ENCODE peak calls at places on chromosomes 1 and 21, in six cellular contexts. B, C, X, O, H and Y are unnamed samples.
A peak's percentile ranks its signal among the peaks of the same experiment; 100 is the strongest.

GRCh38 chr1:224542783-224543440 is 73.2 kb upstream of the CNIH3 start:
- DNase-seq in B (peak; percentile 61), C (no peak), X (peak; percentile 85), O (peak; percentile 84), H (no peak), Y (no peak)

GRCh38 chr1:234998174-234998741 is 130.4 kb downstream of the TOMM20 start:
- DNase-seq in B (peak; percentile 86), C (no peak), X (no peak), O (peak; percentile 80), H (no peak), Y (no peak)

GRCh38 chr21:16264314-16264713 is 534.5 kb downstream of the USP25 start:
- DNase-seq in B (no peak), C (no peak), X (no peak), O (no peak), H (no peak), Y (no peak)

GRCh38 chr1:1171551-1172340 is 1.9 kb upstream of the TTLL10 start:
- DNase-seq in B (no peak), C (no peak), X (no peak), O (no peak), H (no peak), Y (no peak)

GRCh38 chr1:18913065-18913502 is 10.7 kb upstream of the ALDH4A1 start:
- DNase-seq in B (peak; percentile 82), C (peak; percentile 79), X (no peak), O (peak; percentile 50), H (peak; percentile 63), Y (peak; percentile 89)

GRCh38 chr1:11725616-11726015 is 10.3 kb upstream of the AGTRAP start:
- DNase-seq in B (no peak), C (no peak), X (no peak), O (no peak), H (no peak), Y (no peak)

GRCh38 chr1:165036403-165036802 is 320.1 kb downstream of the LMX1A start:
- DNase-seq in B (no peak), C (no peak), X (no peak), O (no peak), H (no peak), Y (no peak)

GRCh38 chr1:175208773-175209492 is 16.4 kb upstream of the KIAA0040 start:
- DNase-seq in B (no peak), C (no peak), X (no peak), O (no peak), H (peak; percentile 97), Y (no peak)

GRCh38 chr1:54971317-54971791 is 9.1 kb upstream of the TMEM61 start:
- DNase-seq in B (peak; percentile 56), C (no peak), X (no peak), O (peak; percentile 54), H (no peak), Y (no peak)

GRCh38 chr1:168288311-168289052 is 7.8 kb downstream of the TBX19 start:
- DNase-seq in B (no peak), C (no peak), X (no peak), O (no peak), H (no peak), Y (no peak)

GRCh38 chr1:2049517-2050481 is at the start of gene PRKCZ:
- DNase-seq in B (peak; percentile 97), C (peak; percentile 71), X (no peak), O (peak; percentile 73), H (no peak), Y (peak; percentile 96)

GRCh38 chr1:220775238-220775853 is 11.4 kb upstream of the MTARC1 start:
- DNase-seq in B (peak; percentile 41), C (no peak), X (no peak), O (no peak), H (peak; percentile 40), Y (peak; percentile 76)

GRCh38 chr1:229685149-229685548 is 59.1 kb downstream of the URB2 start:
- DNase-seq in B (no peak), C (no peak), X (no peak), O (no peak), H (no peak), Y (no peak)

GRCh38 chr1:53562983-53563379 is 103.8 kb downstream of the DMRTB1 start:
- DNase-seq in B (no peak), C (no peak), X (no peak), O (no peak), H (no peak), Y (no peak)

GRCh38 chr1:89310505-89310904 is 37.8 kb upstream of the GBP5 start:
- DNase-seq in B (no peak), C (no peak), X (peak; percentile 4), O (no peak), H (peak; percentile 66), Y (no peak)

GRCh38 chr1:192167941-192168685 is 9.9 kb downstream of the RGS18 start:
- DNase-seq in B (no peak), C (no peak), X (no peak), O (no peak), H (no peak), Y (no peak)

GRCh38 chr1:77796695-77797405 is 17.4 kb downstream of the MIGA1 start:
- DNase-seq in B (no peak), C (no peak), X (no peak), O (no peak), H (no peak), Y (no peak)

GRCh38 chr1:78619446-78619802 is 824 bp upstream of the IFI44L start:
- DNase-seq in B (no peak), C (no peak), X (no peak), O (no peak), H (no peak), Y (no peak)

GRCh38 chr1:67988066-67988465 is 62.4 kb downstream of the DIRAS3 start:
- DNase-seq in B (no peak), C (peak; percentile 21), X (no peak), O (no peak), H (no peak), Y (no peak)

GRCh38 chr1:184141481-184141880 is 90.0 kb downstream of the TSEN15 start:
- DNase-seq in B (no peak), C (no peak), X (no peak), O (no peak), H (no peak), Y (no peak)

GRCh38 chr1:85571830-85572229 is 8.7 kb upstream of the CCN1 start:
- DNase-seq in B (no peak), C (no peak), X (no peak), O (no peak), H (no peak), Y (no peak)

GRCh38 chr1:27299385-27300252 is 22.3 kb upstream of the TMEM222 start:
- DNase-seq in B (peak; percentile 94), C (peak; percentile 70), X (peak; percentile 96), O (no peak), H (no peak), Y (peak; percentile 44)

GRCh38 chr1:24385160-24385939 is 28.2 kb downstream of the STPG1 start:
- DNase-seq in B (no peak), C (no peak), X (no peak), O (no peak), H (peak; percentile 55), Y (peak; percentile 55)

GRCh38 chr1:227945891-227946623 is 1.7 kb downstream of the WNT9A start:
- DNase-seq in B (peak; percentile 85), C (peak; percentile 72), X (no peak), O (peak; percentile 77), H (peak; percentile 66), Y (no peak)

GRCh38 chr1:168136709-168137514 is at the start of gene GPR161:
- DNase-seq in B (peak; percentile 73), C (peak; percentile 76), X (no peak), O (no peak), H (peak; percentile 32), Y (peak; percentile 70)

GRCh38 chr1:237042467-237042891 is 495 bp downstream of the RYR2 start:
- DNase-seq in B (peak; percentile 16), C (peak; percentile 37), X (no peak), O (no peak), H (no peak), Y (no peak)
- H3K4me3 ChIP-seq in B (peak overlapping the region; percentile 45), C (peak overlapping the region; percentile 48), X (no peak overlapping the region), O (no peak overlapping the region), H (no peak overlapping the region), Y (peak overlapping the region; percentile 27)

GRCh38 chr1:39431927-39432326 is 59.5 kb upstream of the BMP8A start:
- DNase-seq in B (no peak), C (no peak), X (no peak), O (no peak), H (no peak), Y (no peak)

GRCh38 chr1:39434797-39435395 is 56.5 kb upstream of the BMP8A start:
- DNase-seq in B (peak; percentile 25), C (no peak), X (no peak), O (no peak), H (no peak), Y (no peak)

GRCh38 chr1:39438002-39438401 is 53.4 kb upstream of the BMP8A start:
- DNase-seq in B (no peak), C (no peak), X (no peak), O (no peak), H (no peak), Y (no peak)

GRCh38 chr1:39436842-39437241 is 54.6 kb upstream of the BMP8A start:
- DNase-seq in B (no peak), C (no peak), X (no peak), O (no peak), H (no peak), Y (no peak)

GRCh38 chr1:39435597-39435996 is 55.8 kb upstream of the BMP8A start:
- DNase-seq in B (no peak), C (no peak), X (no peak), O (no peak), H (no peak), Y (no peak)
- H3K36me3 ChIP-seq in B (no peaks in the 10 kb centered on the region), C (no peaks in the 10 kb centered on the region), X (peaks cover 25% of the 10 kb centered on the region), O (peaks cover 41% of the 10 kb centered on the region), H (peaks cover 7% of the 10 kb centered on the region), Y (peaks cover 34% of the 10 kb centered on the region)

GRCh38 chr1:155208406-155208655 is 164 bp upstream of the MTX1 start:
- DNase-seq in B (no peak), C (no peak), X (no peak), O (no peak), H (no peak), Y (no peak)
- H3K4me3 ChIP-seq in B (peak overlapping the region; percentile 90), C (peak overlapping the region; percentile 59), X (peak overlapping the region; percentile 57), O (peak overlapping the region; percentile 100), H (peak overlapping the region; percentile 95), Y (peak overlapping the region; percentile 88)

GRCh38 chr1:180966744-180967536 is 54.2 kb downstream of the KIAA1614 start:
- DNase-seq in B (no peak), C (no peak), X (no peak), O (no peak), H (no peak), Y (no peak)
- H3K36me3 ChIP-seq in B (no peaks in the 10 kb centered on the region), C (no peaks in the 10 kb centered on the region), X (peaks cover 5% of the 10 kb centered on the region), O (no peaks in the 10 kb centered on the region), H (no peaks in the 10 kb centered on the region), Y (no peaks in the 10 kb centered on the region)

DNA sequence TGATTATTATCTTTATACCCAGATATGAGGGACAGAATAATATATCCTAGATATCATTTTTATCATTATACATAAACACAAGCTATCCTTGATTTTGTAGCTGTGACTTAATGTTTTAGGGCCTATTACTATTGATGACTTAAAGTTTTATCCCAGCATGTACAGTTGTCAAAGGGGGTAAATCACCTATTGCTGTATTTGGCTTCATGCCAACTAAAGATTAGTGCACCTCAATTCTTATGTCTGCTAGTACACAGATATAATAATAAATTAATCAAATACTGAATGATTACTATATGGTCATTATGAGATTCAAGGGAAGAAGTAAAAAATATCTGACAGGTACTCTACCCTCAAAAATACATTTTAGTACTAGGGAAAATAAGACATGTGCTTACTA is 84.0 kb downstream of the SYT14 start:
- DNase-seq in B (no peak), C (no peak), X (no peak), O (no peak), H (no peak), Y (no peak)
- H3K4me3 ChIP-seq in B (no peak overlapping the region), C (no peak overlapping the region), X (no peak overlapping the region), O (no peak overlapping the region), H (no peak overlapping the region), Y (no peak overlapping the region)